ENCODE peak calls at places on chromosomes 1 and 21, in seven cellular contexts. F, Z, C, E, G, M and W are unnamed samples.

GRCh38 chr1:109901508-109902145 is 9.0 kb upstream of the CSF1 start:
- DNase-seq in F (no peak), Z (no peak), C (peak), E (peak), G (no peak), M (no peak), W (no peak)

GRCh38 chr21:42062543-42063022 is 8.5 kb upstream of the UMODL1 start:
- DNase-seq in F (no peak), Z (peak), C (no peak), E (no peak), G (no peak), M (no peak), W (no peak)

GRCh38 chr1:32772281-32773017 is 44.7 kb downstream of the YARS1 start:
- DNase-seq in F (no peak), Z (no peak), C (no peak), E (no peak), G (no peak), M (no peak), W (no peak)

GRCh38 chr1:179817789-179818188 is 59.8 kb downstream of the TOR1AIP2 start:
- DNase-seq in F (no peak), Z (no peak), C (no peak), E (no peak), G (no peak), M (no peak), W (no peak)

GRCh38 chr1:179079113-179079761 is 2.6 kb upstream of the TOR3A start:
- DNase-seq in F (peak), Z (no peak), C (peak), E (peak), G (no peak), M (peak), W (peak)

GRCh38 chr1:9038881-9039760 is 12.9 kb upstream of the SLC2A7 start:
- DNase-seq in F (no peak), Z (no peak), C (no peak), E (no peak), G (no peak), M (no peak), W (no peak)

GRCh38 chr1:190205713-190206112 is 272.0 kb downstream of the BRINP3 start:
- DNase-seq in F (no peak), Z (no peak), C (no peak), E (no peak), G (no peak), M (peak), W (no peak)

GRCh38 chr1:7579016-7579415 is 192.1 kb upstream of the VAMP3 start:
- DNase-seq in F (no peak), Z (no peak), C (no peak), E (no peak), G (no peak), M (no peak), W (no peak)

GRCh38 chr1:230768903-230769570 is 21.8 kb downstream of the CAPN9 start:
- DNase-seq in F (no peak), Z (no peak), C (no peak), E (no peak), G (no peak), M (no peak), W (no peak)

GRCh38 chr1:94773931-94774422 is 46.2 kb upstream of the SLC44A3 start:
- DNase-seq in F (peak), Z (no peak), C (peak), E (no peak), G (no peak), M (no peak), W (no peak)

GRCh38 chr1:178189814-178190213 is 95.9 kb downstream of the RASAL2 start:
- DNase-seq in F (peak), Z (peak), C (peak), E (peak), G (peak), M (peak), W (no peak)

GRCh38 chr1:29856663-29857224 is 620.4 kb downstream of the PTPRU start:
- DNase-seq in F (no peak), Z (no peak), C (no peak), E (no peak), G (no peak), M (no peak), W (no peak)

GRCh38 chr1:93331412-93331811 is 14.3 kb upstream of the DR1 start:
- DNase-seq in F (no peak), Z (no peak), C (no peak), E (no peak), G (no peak), M (no peak), W (no peak)

GRCh38 chr1:51433269-51433971 is 85.6 kb downstream of the EPS15 start:
- DNase-seq in F (no peak), Z (no peak), C (no peak), E (peak), G (no peak), M (peak), W (peak)

GRCh38 chr1:204623365-204623893 is 62.1 kb downstream of the LRRN2 start:
- DNase-seq in F (peak), Z (no peak), C (peak), E (peak), G (no peak), M (peak), W (no peak)

GRCh38 chr1:81733465-81733864 is 67.3 kb upstream of the ADGRL2 start:
- DNase-seq in F (no peak), Z (no peak), C (no peak), E (no peak), G (peak), M (no peak), W (no peak)

GRCh38 chr1:25917996-25918395 is 11.8 kb upstream of the STMN1 start:
- DNase-seq in F (no peak), Z (no peak), C (no peak), E (peak), G (no peak), M (no peak), W (no peak)

GRCh38 chr1:115650961-115651360 is 9.2 kb downstream of the VANGL1 start:
- DNase-seq in F (no peak), Z (no peak), C (no peak), E (peak), G (no peak), M (no peak), W (no peak)

GRCh38 chr21:18493420-18493819 is 89.8 kb upstream of the TMPRSS15 start:
- DNase-seq in F (no peak), Z (no peak), C (no peak), E (no peak), G (no peak), M (peak), W (no peak)

GRCh38 chr1:40919475-40920011 is 57.4 kb upstream of the CITED4 start:
- DNase-seq in F (peak), Z (no peak), C (peak), E (no peak), G (no peak), M (no peak), W (no peak)

GRCh38 chr21:26441081-26441610 is 131.9 kb downstream of the CYYR1 start:
- DNase-seq in F (no peak), Z (no peak), C (no peak), E (no peak), G (no peak), M (no peak), W (no peak)

GRCh38 chr1:234111458-234112142 is 207.1 kb downstream of the SLC35F3 start:
- DNase-seq in F (no peak), Z (no peak), C (peak), E (peak), G (peak), M (no peak), W (no peak)

GRCh38 chr1:207284209-207284892 is 37.1 kb upstream of the CD55 start:
- DNase-seq in F (no peak), Z (no peak), C (no peak), E (no peak), G (no peak), M (peak), W (no peak)

DNA sequence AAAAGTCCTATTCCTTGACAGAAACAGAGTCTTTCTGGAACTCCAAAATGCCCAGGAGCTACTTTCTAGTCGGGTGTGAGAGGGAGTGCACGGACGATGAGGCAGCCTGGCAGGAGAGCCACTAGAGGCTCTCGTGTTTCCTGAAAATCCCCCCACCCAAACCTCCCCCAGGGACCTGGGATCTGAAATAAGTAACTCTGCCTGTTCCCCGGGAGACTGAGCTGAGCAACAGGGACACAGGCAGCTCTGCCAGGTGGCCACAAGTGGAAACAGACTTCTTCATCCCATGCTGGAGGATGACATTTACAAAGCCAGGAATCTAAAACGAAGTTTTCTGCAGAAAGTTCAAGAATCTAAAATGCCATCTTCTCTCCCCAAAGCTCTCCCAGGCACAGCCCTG is 77.1 kb downstream of the ITPKB start:
- DNase-seq in F (no peak), Z (no peak), C (no peak), E (no peak), G (no peak), M (no peak), W (no peak)
- H3K9ac ChIP-seq in F (no peak), Z (no peak), C (no peak), E (no peak), G (no peak), M (no peak), W (no peak)

GRCh38 chr1:212285685-212286436 is 651 bp downstream of the PPP2R5A start:
- DNase-seq in F (peak), Z (no peak), C (no peak), E (peak), G (no peak), M (peak), W (no peak)

GRCh38 chr1:212288614-212289013 is 3.4 kb downstream of the PPP2R5A start:
- DNase-seq in F (no peak), Z (no peak), C (no peak), E (peak), G (no peak), M (peak), W (no peak)

GRCh38 chr1:212287261-212287895 is 2.2 kb downstream of the PPP2R5A start:
- DNase-seq in F (no peak), Z (no peak), C (no peak), E (peak), G (no peak), M (no peak), W (no peak)

GRCh38 chr1:212284744-212285684 is at the start of gene PPP2R5A:
- DNase-seq in F (peak), Z (peak), C (peak), E (peak), G (peak), M (peak), W (peak)

GRCh38 chr1:212286437-212287131 is 1.4 kb downstream of the PPP2R5A start:
- DNase-seq in F (no peak), Z (no peak), C (no peak), E (peak), G (no peak), M (peak), W (no peak)
- TF ChIP-seq POLR2AphosphoS5 in F (no peak), Z (no peak), C (no peak), E (no peak), G (no peak), M (no peak), W (no peak)

DNA sequence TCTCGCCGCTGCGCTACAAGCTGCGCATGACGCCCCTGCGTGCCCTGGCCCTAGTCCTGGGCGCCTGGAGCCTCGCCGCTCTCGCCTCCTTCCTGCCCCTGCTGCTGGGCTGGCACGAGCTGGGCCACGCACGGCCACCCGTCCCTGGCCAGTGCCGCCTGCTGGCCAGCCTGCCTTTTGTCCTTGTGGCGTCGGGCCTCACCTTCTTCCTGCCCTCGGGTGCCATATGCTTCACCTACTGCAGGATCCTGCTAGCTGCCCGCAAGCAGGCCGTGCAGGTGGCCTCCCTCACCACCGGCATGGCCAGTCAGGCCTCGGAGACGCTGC is 1.4 kb downstream of the HTR6 start:
- DNase-seq in F (no peak), Z (no peak), C (no peak), E (no peak), G (no peak), M (no peak), W (no peak)
- TF ChIP-seq EZH2 in F (no peak), Z (no peak), C (no peak), E (no peak), G (no peak), M (no peak), W (no peak)

DNA sequence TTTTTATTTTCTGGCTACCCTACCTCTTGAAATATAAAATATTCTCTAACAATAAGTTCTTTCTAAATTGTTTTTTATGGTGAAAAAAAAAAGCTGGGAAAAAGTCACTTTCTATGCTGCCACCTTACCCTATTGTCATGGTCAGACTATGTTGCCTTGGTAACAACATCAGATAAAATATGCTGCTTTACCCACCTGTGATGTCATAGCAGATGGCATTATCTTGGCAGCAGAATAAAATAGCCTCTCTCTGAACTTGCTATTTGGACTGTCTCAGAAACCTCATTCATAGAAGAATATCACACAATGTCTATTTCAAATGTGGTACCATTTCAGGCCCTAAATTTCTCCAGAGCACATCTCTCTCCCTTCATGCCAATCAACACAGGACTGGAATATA is 69.6 kb upstream of the SGIP1 start:
- DNase-seq in F (no peak), Z (no peak), C (no peak), E (no peak), G (no peak), M (no peak), W (no peak)
- H3K9ac ChIP-seq in F (no peak), Z (no peak), C (no peak), E (no peak), G (no peak), M (no peak), W (no peak)

DNA sequence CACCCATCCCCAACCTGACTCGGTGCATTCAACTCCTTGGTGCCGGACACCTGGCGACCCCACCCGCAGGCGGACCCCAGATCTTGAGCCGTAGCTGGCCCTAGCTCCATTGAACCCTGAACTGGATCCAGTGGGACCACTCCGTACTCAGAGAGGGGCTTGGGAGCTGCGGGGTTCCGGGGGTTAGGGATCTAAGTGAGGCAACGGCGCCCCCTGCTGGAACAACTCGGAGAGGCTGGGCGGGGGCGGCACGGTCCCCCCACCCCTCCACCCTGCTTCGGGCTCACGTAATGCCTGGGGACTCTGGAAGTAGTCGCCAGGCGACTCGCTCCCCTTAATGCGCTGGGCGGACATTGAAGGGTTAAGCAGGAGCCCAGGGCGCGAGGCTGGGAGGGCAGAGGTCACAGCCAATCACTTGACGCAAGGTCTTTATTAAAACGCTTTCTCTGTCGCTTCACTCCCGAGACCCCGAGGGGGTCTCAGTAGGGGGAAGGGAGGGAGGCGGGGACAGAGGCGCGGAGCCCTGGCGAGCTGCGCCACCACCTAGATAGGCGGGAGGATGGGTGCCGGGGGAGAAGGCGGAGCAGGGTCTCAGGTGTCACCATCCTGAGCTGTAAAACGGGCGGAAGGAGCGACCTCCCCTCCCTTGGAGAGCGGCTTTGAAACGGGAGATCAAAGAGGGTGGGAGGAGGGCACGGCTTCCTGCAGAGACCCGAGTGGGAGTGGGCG is 699 bp upstream of the CRABP2 start:
- DNase-seq in F (no peak), Z (no peak), C (peak), E (peak), G (peak), M (peak), W (no peak)
- TF ChIP-seq POLR2AphosphoS5 in F (no peak), Z (no peak), C (no peak), E (no peak), G (no peak), M (no peak), W (no peak)